ENCODE peak calls at places on chromosomes 5 and 9, in seven cellular contexts. K, P, Y, L, O, E and Q are unnamed samples.

GRCh38 chr5:142977363-142978051 is 207.3 kb downstream of the ARHGAP26 start:
- DNase-seq in L (no peak), K (no peak), O (no peak), Y (no peak), P (no peak), E (peak; percentile 18), Q (no peak)

GRCh38 chr5:179161901-179162300 is 101.7 kb downstream of the ZNF354C start:
- DNase-seq in L (no peak), O (no peak), K (peak; percentile 52), E (no peak), P (no peak), Y (peak; percentile 10), Q (no peak)

GRCh38 chr9:99103505-99103904 is 1.4 kb upstream of the TGFBR1 start:
- DNase-seq in L (no peak), Y (no peak), P (no peak), E (no peak), K (no peak), O (no peak), Q (no peak)

GRCh38 chr5:40762716-40763115 is 7.0 kb upstream of the TTC33 start:
- DNase-seq in Y (no peak), L (no peak), P (no peak), K (no peak), O (no peak), E (no peak), Q (no peak)

GRCh38 chr5:159913048-159913447 is 3.2 kb upstream of the ADRA1B start:
- DNase-seq in P (no peak), K (no peak), O (no peak), Y (no peak), L (peak; percentile 26), E (no peak), Q (no peak)

GRCh38 chr5:96936431-96937221 is 746 bp downstream of the LNPEP start:
- DNase-seq in K (peak; percentile 73), P (peak; percentile 76), O (no peak), Y (peak; percentile 49), E (peak; percentile 30), L (no peak), Q (peak; percentile 41)

GRCh38 chr5:95448836-95449235 is 57.7 kb downstream of the FAM81B start:
- DNase-seq in K (no peak), E (no peak), Y (no peak), P (no peak), L (no peak), O (no peak), Q (no peak)

GRCh38 chr9:114112778-114113585 is 13.9 kb upstream of the KIF12 start:
- DNase-seq in O (peak; percentile 58), L (peak; percentile 55), Y (no peak), E (no peak), K (peak; percentile 92), P (peak; percentile 90), Q (peak; percentile 54)

GRCh38 chr5:96123418-96123817 is 161.8 kb upstream of the ELL2 start:
- DNase-seq in K (no peak), E (no peak), L (no peak), P (no peak), Y (no peak), O (no peak), Q (no peak)

GRCh38 chr9:75700252-75700640 is 190.2 kb upstream of the PCSK5 start:
- DNase-seq in Y (no peak), L (no peak), E (no peak), O (no peak), P (no peak), K (no peak), Q (no peak)

GRCh38 chr5:501833-502184 is 22.4 kb downstream of the SLC9A3 start:
- DNase-seq in E (no peak), L (no peak), P (no peak), K (no peak), O (no peak), Y (no peak), Q (no peak)

GRCh38 chr9:99509291-99509826 is 287.3 kb downstream of the SEC61B start:
- DNase-seq in O (no peak), K (no peak), E (no peak), Y (no peak), P (no peak), L (no peak), Q (no peak)

GRCh38 chr9:131366745-131367401 is 27.0 kb upstream of the PRRC2B start:
- DNase-seq in E (no peak), P (no peak), O (no peak), K (no peak), L (no peak), Y (no peak), Q (no peak)

GRCh38 chr5:142878111-142878510 is 107.9 kb downstream of the ARHGAP26 start:
- DNase-seq in K (no peak), Y (no peak), E (no peak), P (no peak), O (no peak), L (no peak), Q (no peak)

GRCh38 chr5:175889910-175890684 is 18.7 kb downstream of the CPLX2 start:
- DNase-seq in E (no peak), P (no peak), K (peak; percentile 33), Y (no peak), O (no peak), L (no peak), Q (no peak)

GRCh38 chr9:126342621-126343031 is 16.0 kb downstream of the MVB12B start:
- DNase-seq in O (no peak), K (no peak), Y (no peak), L (no peak), P (peak; percentile 59), E (no peak), Q (no peak)

GRCh38 chr5:128085413-128085812 is 1.8 kb downstream of the SLC12A2 start:
- DNase-seq in K (no peak), Y (no peak), L (no peak), P (no peak), E (no peak), O (no peak), Q (no peak)

GRCh38 chr9:32926901-32927300 is 74.5 kb downstream of the APTX start:
- DNase-seq in L (no peak), P (no peak), E (no peak), K (no peak), O (no peak), Y (no peak), Q (no peak)

GRCh38 chr5:72065751-72066255 is 41.5 kb upstream of the MAP1B start:
- DNase-seq in L (no peak), P (no peak), O (no peak), Y (no peak), K (no peak), E (no peak), Q (no peak)

GRCh38 chr5:133825631-133826289 is 142.7 kb downstream of the C5orf15 start:
- DNase-seq in K (no peak), O (no peak), L (no peak), E (no peak), P (no peak), Y (no peak), Q (no peak)
- TF ChIP-seq CTCF in K (no peak), O (no peak), L (no peak), E (no peak), P (no peak), Y (no peak), Q (no peak)

GRCh38 chr5:74221413-74221812 is 419.1 kb downstream of the ENC1 start:
- DNase-seq in O (no peak), K (no peak), P (no peak), L (no peak), Y (no peak), E (no peak), Q (no peak)

GRCh38 chr5:74227081-74227480 is 413.4 kb downstream of the ENC1 start:
- DNase-seq in Y (peak; percentile 49), K (peak; percentile 74), O (no peak), L (no peak), P (no peak), E (no peak), Q (no peak)

DNA sequence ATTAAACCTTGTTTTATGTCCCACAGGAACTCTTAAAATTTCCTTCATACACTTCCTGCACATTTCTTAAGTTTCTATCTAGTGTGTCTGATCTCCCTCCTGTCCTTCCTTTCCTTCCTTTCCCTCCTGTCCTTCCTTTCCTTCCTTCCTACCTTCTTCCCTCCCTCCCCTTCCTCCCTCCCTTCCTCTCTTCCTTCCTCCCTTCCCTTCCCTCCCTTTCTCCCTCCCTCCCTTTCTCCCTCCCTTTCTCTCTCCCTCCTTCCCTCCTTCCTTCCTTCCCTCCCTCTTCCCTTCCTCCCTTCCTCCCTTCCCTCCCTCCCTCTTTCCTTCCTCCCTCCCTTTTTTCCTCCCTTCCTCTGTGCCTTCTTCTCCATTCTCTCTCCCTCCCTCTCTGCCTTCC is 414.9 kb downstream of the ENC1 start:
- DNase-seq in O (no peak), K (no peak), P (no peak), Y (no peak), L (no peak), E (no peak), Q (no peak)
- TF ChIP-seq CTCF in O (no peak), K (no peak), P (no peak), Y (no peak), L (no peak), E (no peak), Q (no peak)

DNA sequence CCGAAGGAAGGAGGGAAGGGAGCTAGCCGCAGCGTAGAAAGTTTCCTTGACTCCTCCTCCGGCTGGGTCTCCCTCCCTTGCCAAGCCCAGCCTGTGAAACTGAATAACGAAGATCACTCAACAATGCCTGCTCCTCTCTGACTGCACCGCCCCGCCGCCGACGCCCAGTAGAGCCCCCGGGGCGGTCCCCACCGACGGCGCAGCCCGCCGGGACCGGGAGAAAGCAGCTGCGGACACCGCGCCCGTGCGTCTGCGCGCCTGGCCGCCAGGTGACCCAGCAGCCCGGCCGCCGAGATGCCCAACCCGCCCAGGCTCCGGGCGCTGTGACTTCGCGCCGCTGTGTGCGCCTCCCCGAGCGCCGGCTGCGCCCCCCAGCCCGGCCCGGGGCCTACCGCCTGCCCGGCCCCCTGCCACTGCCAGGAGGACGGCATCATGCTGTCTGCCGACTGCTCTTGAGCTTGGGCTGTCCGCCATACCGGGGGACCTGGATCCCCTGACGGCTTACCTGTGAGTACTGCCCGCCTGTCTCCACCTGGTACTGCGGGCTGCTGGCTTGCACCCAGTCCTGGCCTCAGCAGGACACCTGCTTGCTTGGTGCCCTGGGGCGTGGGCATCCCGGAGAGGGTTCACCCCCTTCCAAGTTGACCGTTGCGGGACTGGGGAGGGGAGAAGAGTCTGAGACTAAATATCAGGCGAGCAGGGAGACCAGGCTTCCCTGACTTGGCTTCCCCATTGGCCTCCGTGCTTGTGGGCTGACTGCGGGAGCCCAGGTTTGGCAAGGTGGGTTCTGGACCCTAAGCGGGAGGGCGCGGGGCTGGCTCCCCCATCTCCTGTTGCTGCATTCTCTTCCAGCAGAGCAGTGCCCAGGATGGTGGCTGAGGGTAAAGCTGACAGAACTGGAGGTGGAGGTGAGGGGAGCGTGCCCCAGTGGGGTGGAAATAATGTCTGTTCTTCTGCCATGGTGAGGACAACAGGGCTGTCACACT is 26.2 kb upstream of the SPTLC1 start:
- DNase-seq in K (peak; percentile 68), L (no peak), Y (no peak), O (no peak), P (no peak), E (no peak), Q (peak; percentile 72)
- TF ChIP-seq CTCF in K (no peak), L (no peak), Y (no peak), O (no peak), P (no peak), E (no peak), Q (no peak)

DNA sequence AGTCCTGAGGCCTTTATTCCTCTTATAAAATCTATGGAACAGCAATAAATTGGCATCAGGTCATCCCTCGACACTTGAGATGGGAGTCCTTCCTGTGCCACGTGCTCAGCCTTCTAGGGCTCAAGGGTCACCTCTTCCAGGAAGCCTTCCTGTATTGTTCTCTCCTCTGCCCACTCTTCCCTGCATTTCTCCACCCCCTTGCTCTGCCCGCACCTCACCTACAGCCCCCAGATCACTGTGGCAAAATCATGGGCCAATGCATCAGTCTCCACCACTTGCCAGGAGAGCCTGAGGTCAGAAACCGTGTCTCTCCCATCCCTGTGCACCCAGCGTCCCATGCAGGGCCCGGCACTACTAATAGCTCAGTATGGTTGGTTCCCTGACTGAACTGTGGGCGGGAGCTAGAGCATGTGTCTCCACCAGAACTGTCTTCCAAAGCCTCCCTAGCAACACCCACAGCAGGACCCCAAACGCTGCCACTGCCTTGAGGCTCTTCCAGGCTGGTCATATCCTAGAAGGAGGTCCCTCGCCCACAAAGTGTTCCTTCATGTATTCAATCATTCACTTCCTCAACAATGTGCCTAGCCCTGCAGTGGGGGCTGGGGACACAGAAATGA is 13.5 kb downstream of the DUSP1 start:
- DNase-seq in Y (no peak), K (peak; percentile 54), E (no peak), P (no peak), O (no peak), L (no peak), Q (no peak)
- TF ChIP-seq CTCF in Y (no peak), K (no peak), E (no peak), P (no peak), O (no peak), L (no peak), Q (no peak)